ENCODE peak calls at places on chromosomes 6 and 20, in five cellular contexts. One of them, this sample, is unnamed. For H3K9me3, the result is how much of the 10 kb centered on the place peaks cover.

GRCh38 chr6:1613631-1614447 is 4.1 kb downstream of the FOXC1 start:
- DNase-seq in pancreas: no peak
- DNase-seq in K562: no peak
- DNase-seq in thoracic aorta: no peak
- DNase-seq in upper lobe of right lung: no peak
- DNase-seq in this sample: no peak

GRCh38 chr20:14512856-14513255 is 175.4 kb upstream of the FLRT3 start:
- DNase-seq in pancreas: no peak
- DNase-seq in K562: no peak
- DNase-seq in thoracic aorta: no peak
- DNase-seq in upper lobe of right lung: no peak
- DNase-seq in this sample: no peak

GRCh38 chr6:109772961-109773431 is 81.9 kb downstream of the FIG4 start:
- DNase-seq in pancreas: peak
- DNase-seq in K562: no peak
- DNase-seq in thoracic aorta: no peak
- DNase-seq in upper lobe of right lung: no peak
- DNase-seq in this sample: no peak

GRCh38 chr20:19961298-19961697 is 55.9 kb upstream of the NAA20 start:
- DNase-seq in pancreas: no peak
- DNase-seq in K562: no peak
- DNase-seq in thoracic aorta: no peak
- DNase-seq in upper lobe of right lung: no peak
- DNase-seq in this sample: no peak

GRCh38 chr20:47677314-47678129 is 107.8 kb downstream of the SULF2 start:
- DNase-seq in pancreas: peak
- DNase-seq in K562: peak
- DNase-seq in thoracic aorta: no peak
- DNase-seq in upper lobe of right lung: peak
- DNase-seq in this sample: no peak

GRCh38 chr6:3328145-3328544 is 69.4 kb downstream of the PSMG4 start:
- DNase-seq in pancreas: no peak
- DNase-seq in K562: no peak
- DNase-seq in thoracic aorta: no peak
- DNase-seq in upper lobe of right lung: no peak
- DNase-seq in this sample: no peak

GRCh38 chr6:7912024-7912423 is 1.4 kb upstream of the TXNDC5 start:
- DNase-seq in pancreas: no peak
- DNase-seq in K562: no peak
- DNase-seq in thoracic aorta: no peak
- DNase-seq in upper lobe of right lung: no peak
- DNase-seq in this sample: no peak

GRCh38 chr20:59221049-59221748 is 57.6 kb downstream of the ZNF831 start:
- DNase-seq in pancreas: no peak
- DNase-seq in K562: no peak
- DNase-seq in thoracic aorta: no peak
- DNase-seq in upper lobe of right lung: no peak
- DNase-seq in this sample: no peak

GRCh38 chr6:1110935-1111334 is 201.0 kb upstream of the FOXQ1 start:
- DNase-seq in pancreas: no peak
- DNase-seq in K562: no peak
- DNase-seq in thoracic aorta: no peak
- DNase-seq in upper lobe of right lung: no peak
- DNase-seq in this sample: no peak

GRCh38 chr20:20034486-20034885 is 17.3 kb downstream of the NAA20 start:
- DNase-seq in pancreas: no peak
- DNase-seq in K562: no peak
- DNase-seq in thoracic aorta: no peak
- DNase-seq in upper lobe of right lung: no peak
- DNase-seq in this sample: no peak

GRCh38 chr6:155162682-155163081 is 101.1 kb upstream of the CLDN20 start:
- DNase-seq in pancreas: no peak
- DNase-seq in K562: no peak
- DNase-seq in thoracic aorta: no peak
- DNase-seq in upper lobe of right lung: no peak
- DNase-seq in this sample: no peak

GRCh38 chr6:33208089-33208967 is at the start of gene RING1:
- DNase-seq in pancreas: peak
- DNase-seq in K562: peak
- DNase-seq in thoracic aorta: no peak
- DNase-seq in upper lobe of right lung: peak
- DNase-seq in this sample: peak

GRCh38 chr6:155093430-155093829 is 98.3 kb downstream of the TIAM2 start:
- DNase-seq in pancreas: no peak
- DNase-seq in K562: no peak
- DNase-seq in thoracic aorta: no peak
- DNase-seq in upper lobe of right lung: no peak
- DNase-seq in this sample: no peak

GRCh38 chr6:72425003-72425681 is 196.7 kb upstream of the KCNQ5 start:
- DNase-seq in pancreas: no peak
- DNase-seq in K562: no peak
- DNase-seq in thoracic aorta: no peak
- DNase-seq in upper lobe of right lung: no peak
- DNase-seq in this sample: no peak

GRCh38 chr6:7112741-7113313 is 5.1 kb downstream of the RREB1 start:
- DNase-seq in pancreas: no peak
- DNase-seq in K562: no peak
- DNase-seq in thoracic aorta: no peak
- DNase-seq in upper lobe of right lung: peak
- DNase-seq in this sample: no peak

GRCh38 chr6:52201046-52201445 is 14.9 kb downstream of the IL17A start:
- DNase-seq in pancreas: no peak
- DNase-seq in K562: no peak
- DNase-seq in thoracic aorta: no peak
- DNase-seq in upper lobe of right lung: no peak
- DNase-seq in this sample: no peak

GRCh38 chr20:60036346-60037119 is 78.3 kb downstream of the CDH26 start:
- DNase-seq in pancreas: no peak
- DNase-seq in K562: no peak
- DNase-seq in thoracic aorta: no peak
- DNase-seq in upper lobe of right lung: no peak
- DNase-seq in this sample: no peak

DNA sequence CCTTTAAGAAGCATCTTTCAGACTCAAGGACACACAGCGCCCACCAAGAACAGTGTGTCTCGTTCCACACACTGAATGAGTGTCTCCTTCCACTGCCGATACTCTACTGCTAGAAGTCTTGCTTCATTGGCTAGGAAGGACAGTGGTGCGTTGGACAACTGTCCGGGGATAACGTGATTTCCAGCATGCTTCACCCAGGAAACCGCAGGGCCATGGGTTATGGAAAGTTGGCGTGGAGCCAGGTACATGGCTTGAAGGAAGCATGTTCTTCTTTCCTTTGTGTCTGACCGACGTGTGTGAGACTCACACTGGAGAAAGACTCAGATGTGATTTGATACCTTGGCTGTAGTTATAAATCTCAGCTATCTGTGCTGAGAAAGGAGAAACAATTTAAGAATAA is 73.2 kb downstream of the SMOC2 start:
- DNase-seq in pancreas: no peak
- DNase-seq in K562: no peak
- DNase-seq in thoracic aorta: no peak
- DNase-seq in upper lobe of right lung: no peak
- DNase-seq in this sample: peak
- H3K9me3 ChIP-seq in pancreas: under half
- H3K9me3 ChIP-seq in K562: under half
- H3K9me3 ChIP-seq in thoracic aorta: under half
- H3K9me3 ChIP-seq in upper lobe of right lung: under half
- H3K9me3 ChIP-seq in this sample: under half

GRCh38 chr20:23370274-23370673 is 8.3 kb downstream of the GZF1 start:
- DNase-seq in pancreas: no peak
- DNase-seq in K562: no peak
- DNase-seq in thoracic aorta: no peak
- DNase-seq in upper lobe of right lung: no peak
- DNase-seq in this sample: no peak

GRCh38 chr20:23369424-23369823 is 7.4 kb downstream of the GZF1 start:
- DNase-seq in pancreas: no peak
- DNase-seq in K562: no peak
- DNase-seq in thoracic aorta: no peak
- DNase-seq in upper lobe of right lung: no peak
- DNase-seq in this sample: no peak

GRCh38 chr20:23367770-23368169 is 5.8 kb downstream of the GZF1 start:
- DNase-seq in pancreas: no peak
- DNase-seq in K562: no peak
- DNase-seq in thoracic aorta: no peak
- DNase-seq in upper lobe of right lung: no peak
- DNase-seq in this sample: no peak

GRCh38 chr20:23366384-23366783 is 4.4 kb downstream of the GZF1 start:
- DNase-seq in pancreas: no peak
- DNase-seq in K562: no peak
- DNase-seq in thoracic aorta: no peak
- DNase-seq in upper lobe of right lung: no peak
- DNase-seq in this sample: no peak

GRCh38 chr20:23368316-23369110 is 6.5 kb downstream of the GZF1 start:
- DNase-seq in pancreas: no peak
- DNase-seq in K562: no peak
- DNase-seq in thoracic aorta: no peak
- DNase-seq in upper lobe of right lung: no peak
- DNase-seq in this sample: no peak
- TF ChIP-seq CTCF in pancreas: no peak
- TF ChIP-seq CTCF in K562: no peak
- TF ChIP-seq CTCF in thoracic aorta: no peak
- TF ChIP-seq CTCF in upper lobe of right lung: no peak
- TF ChIP-seq CTCF in this sample: no peak

GRCh38 chr20:3072530-3073250 is 1.3 kb downstream of the OXT start:
- DNase-seq in pancreas: no peak
- DNase-seq in K562: no peak
- DNase-seq in thoracic aorta: no peak
- DNase-seq in upper lobe of right lung: no peak
- DNase-seq in this sample: no peak
- H3K4me3 ChIP-seq in pancreas: no peak
- H3K4me3 ChIP-seq in K562: no peak
- H3K4me3 ChIP-seq in thoracic aorta: peak
- H3K4me3 ChIP-seq in upper lobe of right lung: peak
- H3K4me3 ChIP-seq in this sample: peak

DNA sequence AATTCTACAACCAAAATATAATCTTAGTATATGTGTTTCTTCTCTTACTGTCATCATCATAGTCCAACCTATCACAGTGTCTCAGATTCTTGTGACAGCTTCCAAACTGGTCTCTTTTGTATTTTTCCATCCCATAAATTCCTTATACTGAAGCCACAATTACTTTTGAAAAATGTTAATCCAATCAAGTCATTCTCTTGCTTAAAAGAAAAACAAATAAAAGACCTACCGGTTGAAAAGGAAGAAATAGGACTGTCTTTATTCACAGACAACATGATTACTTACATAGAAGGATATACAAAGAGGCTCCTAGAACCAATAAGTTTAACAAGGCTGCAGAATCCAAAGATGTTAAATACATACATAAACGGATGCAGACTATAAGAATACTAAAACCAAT is 339.9 kb downstream of the RNGTT start:
- DNase-seq in pancreas: no peak
- DNase-seq in K562: no peak
- DNase-seq in thoracic aorta: no peak
- DNase-seq in upper lobe of right lung: no peak
- DNase-seq in this sample: no peak
- H3K9me3 ChIP-seq in pancreas: under half
- H3K9me3 ChIP-seq in K562: under half
- H3K9me3 ChIP-seq in thoracic aorta: under half
- H3K9me3 ChIP-seq in upper lobe of right lung: under half
- H3K9me3 ChIP-seq in this sample: under half

DNA sequence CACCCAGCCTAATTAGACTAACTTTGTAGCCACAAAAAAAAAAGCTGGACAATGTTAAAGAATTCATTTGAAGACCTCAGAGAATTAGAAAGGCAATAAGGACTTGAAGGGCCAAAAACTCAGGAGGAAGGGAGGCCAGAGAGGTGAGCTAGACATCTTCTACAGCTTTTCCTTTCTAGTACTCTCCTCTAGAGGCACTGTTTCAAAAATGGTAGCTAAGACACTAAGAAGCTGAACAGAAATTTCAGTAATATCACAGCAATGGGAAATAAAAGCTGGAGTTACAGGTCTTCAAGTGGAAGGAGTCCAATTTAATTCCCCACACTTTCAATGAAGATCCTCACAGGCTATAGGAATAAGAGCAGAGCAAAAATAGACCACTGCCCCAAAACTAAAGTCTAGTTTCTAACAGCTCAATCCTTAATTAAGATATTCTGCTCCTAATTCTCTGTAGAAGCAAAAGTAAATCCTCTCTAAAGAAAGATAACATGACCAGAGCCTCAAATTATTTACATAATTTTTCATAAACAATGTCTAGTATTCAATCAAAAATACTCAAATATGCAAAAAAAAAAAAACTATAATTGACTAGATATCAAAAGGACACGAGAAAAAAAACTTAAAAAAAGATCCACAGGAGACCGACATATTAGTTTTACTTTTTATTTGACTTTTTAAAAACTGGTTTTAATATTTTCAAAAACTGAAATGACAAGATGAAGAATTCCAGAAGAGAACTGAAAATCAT is 63.7 kb downstream of the RNGTT start:
- DNase-seq in pancreas: no peak
- DNase-seq in K562: no peak
- DNase-seq in thoracic aorta: no peak
- DNase-seq in upper lobe of right lung: no peak
- DNase-seq in this sample: no peak
- TF ChIP-seq CTCF in pancreas: no peak
- TF ChIP-seq CTCF in K562: no peak
- TF ChIP-seq CTCF in thoracic aorta: no peak
- TF ChIP-seq CTCF in upper lobe of right lung: no peak
- TF ChIP-seq CTCF in this sample: no peak

GRCh38 chr20:1229541-1229940 is 3.7 kb downstream of the RAD21L1 start:
- DNase-seq in pancreas: no peak
- DNase-seq in K562: no peak
- DNase-seq in thoracic aorta: no peak
- DNase-seq in upper lobe of right lung: no peak
- DNase-seq in this sample: no peak

GRCh38 chr20:1224205-1224604 is 1.6 kb upstream of the RAD21L1 start:
- DNase-seq in pancreas: no peak
- DNase-seq in K562: no peak
- DNase-seq in thoracic aorta: no peak
- DNase-seq in upper lobe of right lung: no peak
- DNase-seq in this sample: no peak

GRCh38 chr20:1225263-1225728 is 548 bp upstream of the RAD21L1 start:
- DNase-seq in pancreas: no peak
- DNase-seq in K562: no peak
- DNase-seq in thoracic aorta: no peak
- DNase-seq in upper lobe of right lung: no peak
- DNase-seq in this sample: no peak

GRCh38 chr20:1225729-1226313 is at the start of gene RAD21L1:
- DNase-seq in pancreas: peak
- DNase-seq in K562: peak
- DNase-seq in thoracic aorta: no peak
- DNase-seq in upper lobe of right lung: peak
- DNase-seq in this sample: peak

DNA sequence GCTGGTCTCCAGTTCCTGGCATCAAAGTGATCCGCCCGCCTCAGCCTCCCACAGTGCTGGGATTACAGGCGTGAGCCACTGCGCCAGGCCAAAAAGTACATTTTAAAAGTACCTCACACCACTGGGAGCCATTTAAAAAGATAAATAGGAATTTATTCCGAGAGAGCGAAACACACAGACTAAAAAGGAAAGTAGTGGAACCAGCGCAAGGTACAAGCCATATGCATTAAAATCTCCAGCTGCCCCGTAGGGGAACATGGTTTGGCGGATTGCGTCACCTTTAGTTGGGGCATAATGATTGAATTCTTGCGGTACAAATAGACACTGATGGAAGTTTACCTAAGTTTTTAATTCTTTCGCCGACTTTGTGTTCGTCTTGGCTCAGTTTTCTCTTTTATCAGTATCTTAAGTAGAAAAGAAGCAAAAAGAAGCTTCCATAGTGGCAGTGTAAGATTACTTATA is 1.3 kb downstream of the RAD21L1 start:
- DNase-seq in pancreas: no peak
- DNase-seq in K562: no peak
- DNase-seq in thoracic aorta: no peak
- DNase-seq in upper lobe of right lung: no peak
- DNase-seq in this sample: no peak
- H3K4me3 ChIP-seq in pancreas: no peak
- H3K4me3 ChIP-seq in K562: peak
- H3K4me3 ChIP-seq in thoracic aorta: peak
- H3K4me3 ChIP-seq in upper lobe of right lung: peak
- H3K4me3 ChIP-seq in this sample: no peak

This sample was measured in tibial artery.